ENCODE peak calls at places on chromosomes 5 and 9, in six cellular contexts. C is lower lobe of right lung, D is lower leg skin, U is hepatocyte, S is mucosa of descending colon, K is GM12865. F is an unnamed sample.
A peak's percentile ranks its signal among the peaks of the same experiment; 100 is the strongest.

GRCh38 chr9:94212531-94212930 is 46.6 kb upstream of the ZNF169 start:
- DNase-seq in C (no peak), D (no peak), U (no peak), S (no peak), K (no peak), F (no peak)

GRCh38 chr9:108394726-108395125 is 461.1 kb downstream of the ACTL7B start:
- DNase-seq in C (no peak), D (no peak), U (no peak), S (no peak), K (no peak), F (no peak)

GRCh38 chr5:40879163-40879942 is 29.9 kb upstream of the C7 start:
- DNase-seq in C (no peak), D (no peak), U (peak; percentile 13), S (no peak), K (peak; percentile 20), F (no peak)

GRCh38 chr9:128358861-128359260 is 12.3 kb upstream of the URM1 start:
- DNase-seq in C (no peak), D (no peak), U (no peak), S (no peak), K (no peak), F (no peak)

GRCh38 chr9:33480976-33481375 is 7.3 kb upstream of the NOL6 start:
- DNase-seq in C (no peak), D (no peak), U (no peak), S (no peak), K (no peak), F (no peak)

GRCh38 chr9:136694163-136694864 is 7.1 kb upstream of the AGPAT2 start:
- DNase-seq in C (peak; percentile 84), D (no peak), U (peak; percentile 80), S (peak; percentile 82), K (peak; percentile 38), F (no peak)

GRCh38 chr5:14032944-14033343 is 88.5 kb upstream of the DNAH5 start:
- DNase-seq in C (no peak), D (no peak), U (no peak), S (no peak), K (no peak), F (no peak)

GRCh38 chr9:95923794-95924193 is 48.3 kb downstream of the ERCC6L2 start:
- DNase-seq in C (no peak), D (no peak), U (peak; percentile 6), S (no peak), K (no peak), F (no peak)

GRCh38 chr9:77020438-77021264 is 1.2 kb downstream of the FOXB2 start:
- DNase-seq in C (no peak), D (no peak), U (no peak), S (no peak), K (no peak), F (no peak)

GRCh38 chr9:127680846-127681245 is 25.9 kb upstream of the CFAP157 start:
- DNase-seq in C (no peak), D (no peak), U (no peak), S (no peak), K (no peak), F (no peak)

GRCh38 chr9:98686961-98687855 is 21.5 kb downstream of the GABBR2 start:
- DNase-seq in C (no peak), D (no peak), U (no peak), S (no peak), K (no peak), F (no peak)

GRCh38 chr9:124282442-124283231 is 24.9 kb downstream of the NEK6 start:
- DNase-seq in C (peak; percentile 73), D (no peak), U (peak; percentile 36), S (peak; percentile 80), K (no peak), F (no peak)

GRCh38 chr9:134366223-134367031 is 40.2 kb downstream of the RXRA start:
- DNase-seq in C (peak; percentile 93), D (peak; percentile 94), U (peak; percentile 88), S (peak; percentile 90), K (no peak), F (peak; percentile 87)

GRCh38 chr5:74183041-74183440 is 457.5 kb downstream of the ENC1 start:
- DNase-seq in C (no peak), D (peak; percentile 27), U (no peak), S (no peak), K (no peak), F (no peak)

GRCh38 chr5:13987843-13988464 is 43.5 kb upstream of the DNAH5 start:
- DNase-seq in C (no peak), D (peak; percentile 37), U (peak; percentile 67), S (no peak), K (peak; percentile 62), F (peak; percentile 40)

GRCh38 chr9:111099199-111100005 is 61.1 kb upstream of the LPAR1 start:
- DNase-seq in C (no peak), D (no peak), U (peak; percentile 9), S (no peak), K (no peak), F (no peak)

GRCh38 chr9:120713257-120714087 is 798 bp downstream of the MEGF9 start:
- DNase-seq in C (peak; percentile 58), D (no peak), U (no peak), S (peak; percentile 69), K (no peak), F (no peak)

GRCh38 chr5:546376-546908 is 22.2 kb upstream of the SLC9A3 start:
- DNase-seq in C (no peak), D (no peak), U (no peak), S (peak; percentile 66), K (no peak), F (no peak)

GRCh38 chr5:149439899-149440655 is 61.0 kb upstream of the IL17B start:
- DNase-seq in C (no peak), D (peak; percentile 68), U (peak; percentile 89), S (peak; percentile 87), K (no peak), F (peak; percentile 96)

GRCh38 chr9:128124451-128124850 is 3.1 kb downstream of the PTGES2 start:
- DNase-seq in C (peak; percentile 31), D (no peak), U (no peak), S (peak; percentile 42), K (no peak), F (no peak)

GRCh38 chr5:112734597-112734996 is 3.1 kb upstream of the APC start:
- DNase-seq in C (no peak), D (no peak), U (no peak), S (no peak), K (no peak), F (no peak)

GRCh38 chr5:112733586-112733985 is 4.1 kb upstream of the APC start:
- DNase-seq in C (no peak), D (no peak), U (no peak), S (no peak), K (no peak), F (no peak)

GRCh38 chr5:112737088-112737471 is 605 bp upstream of the APC start:
- DNase-seq in C (no peak), D (no peak), U (no peak), S (no peak), K (no peak), F (no peak)

GRCh38 chr5:112737472-112738179 is at the start of gene APC:
- DNase-seq in C (peak; percentile 92), D (peak; percentile 95), U (peak; percentile 89), S (peak; percentile 93), K (peak; percentile 91), F (no peak)

DNA sequence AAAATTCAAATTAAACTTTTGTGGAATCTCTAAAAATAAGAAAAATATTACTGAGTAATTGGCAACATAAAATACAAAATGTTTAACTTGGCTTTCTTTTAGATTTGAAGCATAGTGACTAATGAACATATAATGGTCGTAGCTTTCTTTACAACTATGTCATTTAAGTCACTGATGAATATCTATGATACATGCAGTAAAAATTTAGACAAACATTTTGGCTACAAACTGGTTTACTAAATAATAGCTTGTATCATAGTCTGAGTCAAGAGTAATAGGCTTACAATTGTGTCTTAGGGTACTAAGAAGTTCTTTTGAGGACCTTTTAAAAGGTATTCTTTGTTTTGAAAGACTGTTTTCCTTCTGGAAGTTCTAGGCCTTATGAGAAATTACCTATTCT is 2.0 kb upstream of the APC start:
- DNase-seq in C (no peak), D (no peak), U (no peak), S (no peak), K (no peak), F (peak; percentile 32)
- H3K4me3 ChIP-seq in C (no peak overlapping the region), D (no peak overlapping the region), U (no peak overlapping the region), S (no peak overlapping the region), K (no peak overlapping the region), F (no peak overlapping the region)

DNA sequence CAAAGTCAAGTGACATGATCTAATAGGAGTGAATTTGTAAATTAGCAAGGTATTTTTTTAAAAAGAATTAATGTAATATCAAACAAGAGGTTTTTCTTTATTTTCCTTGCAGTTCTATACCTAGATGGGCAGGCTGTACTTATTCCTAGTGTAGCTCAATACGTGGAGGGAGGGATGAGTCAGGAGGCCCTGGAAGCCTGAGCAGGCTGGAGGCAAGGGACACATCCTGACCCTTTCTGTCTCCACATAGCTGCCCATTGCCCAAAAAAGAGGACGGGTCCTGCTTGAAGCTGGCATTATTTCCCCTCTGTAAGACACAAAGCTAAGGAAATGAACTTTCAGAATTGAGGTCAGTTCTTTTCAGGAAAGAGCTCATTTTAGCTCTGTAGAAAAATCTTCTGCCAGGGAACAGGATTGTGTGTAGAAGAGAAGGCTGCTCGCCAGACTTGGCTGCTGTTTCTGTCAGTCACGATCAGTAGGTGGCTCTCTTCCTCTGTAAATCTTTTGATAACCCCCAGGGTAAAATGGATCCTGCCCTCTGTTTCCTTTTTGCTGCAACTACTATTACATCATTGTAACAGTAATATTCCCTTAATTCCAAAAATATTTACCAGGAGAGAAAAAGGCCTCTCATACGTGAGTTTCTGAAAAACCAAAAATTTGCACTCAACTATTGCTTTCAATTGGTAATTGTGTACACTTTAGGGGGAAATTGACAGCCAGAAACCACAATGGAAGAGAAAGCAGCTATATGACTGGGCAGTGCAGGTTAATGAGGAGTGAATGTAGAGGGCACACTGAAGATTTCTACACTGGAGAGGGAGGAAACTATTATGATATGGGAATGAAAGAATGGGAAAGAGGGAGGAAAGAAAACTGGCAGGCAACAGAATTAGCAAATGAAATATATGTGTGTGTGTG is 12.3 kb upstream of the IFNW1 start:
- DNase-seq in C (peak; percentile 38), D (no peak), U (peak; percentile 13), S (no peak), K (peak; percentile 46), F (peak; percentile 10)
- TF ChIP-seq CTCF in C (peak; percentile 16), D (no peak), U (peak; percentile 14), S (no peak), K (peak; percentile 36), F (peak; percentile 59)

GRCh38 chr9:137734181-137734580 is 115.4 kb downstream of the EHMT1 start:
- DNase-seq in C (no peak), D (no peak), U (no peak), S (no peak), K (no peak), F (no peak)
- H3K4me3 ChIP-seq in C (no peak overlapping the region), D (no peak overlapping the region), U (no peak overlapping the region), S (no peak overlapping the region), K (no peak overlapping the region), F (no peak overlapping the region)

GRCh38 chr5:138337685-138338410 is at the start of gene FAM53C:
- DNase-seq in C (peak; percentile 95), D (peak; percentile 88), U (peak; percentile 97), S (peak; percentile 94), K (peak; percentile 97), F (peak; percentile 74)
- TF ChIP-seq CTCF in C (no peak), D (no peak), U (no peak), S (no peak), K (no peak), F (no peak)

DNA sequence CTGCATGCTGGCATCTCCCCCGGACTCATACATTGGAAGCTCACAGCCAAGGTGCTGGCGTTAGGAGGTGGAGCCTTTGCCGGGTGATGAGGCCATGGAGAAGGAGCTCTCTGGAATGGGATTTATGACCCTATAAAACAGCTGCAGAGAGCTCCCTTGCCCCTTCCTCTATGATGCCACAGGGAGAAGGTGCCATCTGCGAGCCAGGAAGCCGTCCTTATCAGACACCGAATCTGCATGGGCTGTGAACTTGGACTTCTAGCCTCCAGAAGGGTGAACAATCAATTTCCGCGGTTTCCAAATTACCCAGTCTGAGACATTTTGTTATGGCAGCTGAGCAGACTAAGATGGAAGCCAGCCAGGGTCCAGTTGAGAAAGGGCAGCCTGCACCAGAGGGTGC is 381.2 kb upstream of the IRX1 start:
- DNase-seq in C (no peak), D (no peak), U (no peak), S (no peak), K (no peak), F (no peak)
- H3K4me3 ChIP-seq in C (no peak overlapping the region), D (no peak overlapping the region), U (no peak overlapping the region), S (no peak overlapping the region), K (no peak overlapping the region), F (no peak overlapping the region)

F was measured in LNCaP clone FGC.